ENCODE peak calls at places on chromosomes 4 and X, in ten cellular contexts. T is PC-3; L is omental fat pad; E is K562; U is activated T-cell treated with anti-CD3 and anti-CD28 coated beads, Interleukin-2, amount 50 U/mL, for 4 hours; J is HCT116; W is fibroblast of mammary gland; Q is H54; F is left colon; O is activated naive CD4-positive, alpha-beta T cell. V is an unnamed sample.

GRCh38 chr4:108834167-108834566 is 71.3 kb upstream of the ETNPPL start:
- DNase-seq in T (peak), L (no peak), E (peak), U (no peak), J (no peak), W (peak), Q (no peak), F (no peak), O (no peak), V (peak)

GRCh38 chr4:7863911-7864681 is 75.6 kb downstream of the AFAP1 start:
- DNase-seq in T (no peak), L (no peak), E (no peak), U (no peak), J (no peak), W (no peak), Q (no peak), F (no peak), O (no peak), V (no peak)

GRCh38 chrX:109886122-109886761 is 116.7 kb upstream of the TMEM164 start:
- DNase-seq in T (peak), L (no peak), E (peak), U (peak), J (peak), W (peak), Q (peak), F (no peak), O (peak), V (peak)

GRCh38 chr4:68433582-68433981 is 13.7 kb upstream of the TMPRSS11E start:
- DNase-seq in T (peak), L (no peak), E (no peak), U (no peak), J (no peak), W (no peak), Q (no peak), F (no peak), O (no peak), V (no peak)

GRCh38 chr4:3257691-3258482 is 8.9 kb downstream of the MSANTD1 start:
- DNase-seq in T (peak), L (peak), E (no peak), U (no peak), J (no peak), W (peak), Q (peak), F (peak), O (no peak), V (peak)

GRCh38 chr4:53055274-53055673 is 193.2 kb downstream of the RASL11B start:
- DNase-seq in T (no peak), L (no peak), E (no peak), U (no peak), J (no peak), W (peak), Q (peak), F (no peak), O (no peak), V (peak)

GRCh38 chr4:164383187-164384181 is 370.4 kb upstream of the SMIM31 start:
- DNase-seq in T (no peak), L (no peak), E (no peak), U (no peak), J (no peak), W (peak), Q (peak), F (no peak), O (no peak), V (no peak)

GRCh38 chr4:40058121-40058520 is 1.5 kb downstream of the N4BP2 start:
- DNase-seq in T (no peak), L (no peak), E (no peak), U (no peak), J (no peak), W (peak), Q (no peak), F (no peak), O (no peak), V (no peak)

GRCh38 chr4:3276961-3277360 is 15.9 kb upstream of the RGS12 start:
- DNase-seq in T (no peak), L (no peak), E (no peak), U (no peak), J (no peak), W (peak), Q (no peak), F (no peak), O (no peak), V (peak)

GRCh38 chrX:101394372-101394771 is 3.6 kb downstream of the RPL36A start:
- DNase-seq in T (no peak), L (no peak), E (no peak), U (no peak), J (no peak), W (no peak), Q (no peak), F (no peak), O (no peak), V (no peak)

GRCh38 chr4:19925516-19925915 is 326.2 kb upstream of the SLIT2 start:
- DNase-seq in T (no peak), L (no peak), E (no peak), U (no peak), J (no peak), W (no peak), Q (no peak), F (no peak), O (no peak), V (no peak)

GRCh38 chrX:151516538-151517187 is 46.8 kb upstream of the PASD1 start:
- DNase-seq in T (no peak), L (no peak), E (peak), U (no peak), J (no peak), W (no peak), Q (no peak), F (no peak), O (no peak), V (no peak)

GRCh38 chr4:95267081-95267480 is 281.7 kb downstream of the UNC5C start:
- DNase-seq in T (peak), L (no peak), E (no peak), U (no peak), J (no peak), W (peak), Q (peak), F (no peak), O (no peak), V (peak)

GRCh38 chr4:188268081-188268908 is 129.1 kb downstream of the TRIML1 start:
- DNase-seq in T (no peak), L (no peak), E (no peak), U (no peak), J (no peak), W (no peak), Q (no peak), F (no peak), O (no peak), V (no peak)